ENCODE peak calls at places on chromosomes 1 and 21, in seven cellular contexts. L, U, J, Q, S, M and Y are unnamed samples.

GRCh38 chr1:223250632-223251015 is 107.6 kb upstream of the TLR5 start:
- DNase-seq in L (no peak), U (no peak), J (no peak), Q (no peak), S (no peak), M (no peak), Y (no peak)

GRCh38 chr1:58249729-58250586 is 296.6 kb downstream of the OMA1 start:
- DNase-seq in L (no peak), U (no peak), J (peak; percentile 66), Q (peak; percentile 76), S (peak; percentile 73), M (no peak), Y (peak; percentile 68)

GRCh38 chr1:8671313-8671917 is 146.0 kb downstream of the RERE start:
- DNase-seq in L (no peak), U (peak; percentile 48), J (peak; percentile 16), Q (peak; percentile 37), S (peak; percentile 62), M (peak; percentile 59), Y (peak; percentile 66)

GRCh38 chr21:27045281-27045985 is 78.5 kb upstream of the ADAMTS5 start:
- DNase-seq in L (no peak), U (no peak), J (no peak), Q (no peak), S (no peak), M (no peak), Y (no peak)

GRCh38 chr1:93567255-93567918 is 114.2 kb downstream of the BCAR3 start:
- DNase-seq in L (peak; percentile 78), U (no peak), J (no peak), Q (no peak), S (no peak), M (peak; percentile 88), Y (no peak)

GRCh38 chr1:12658531-12659453 is 14.9 kb downstream of the AADACL4 start:
- DNase-seq in L (no peak), U (peak; percentile 41), J (peak; percentile 82), Q (peak; percentile 93), S (peak; percentile 98), M (peak; percentile 75), Y (peak; percentile 92)

GRCh38 chr21:45504516-45505415 is 37.5 kb downstream of the SLC19A1 start:
- DNase-seq in L (no peak), U (no peak), J (peak; percentile 1), Q (no peak), S (no peak), M (no peak), Y (no peak)

GRCh38 chr1:243962541-243962940 is 88.5 kb upstream of the ZBTB18 start:
- DNase-seq in L (no peak), U (no peak), J (no peak), Q (no peak), S (no peak), M (no peak), Y (no peak)

GRCh38 chr21:33058468-33059318 is 11.2 kb upstream of the OLIG1 start:
- DNase-seq in L (no peak), U (no peak), J (no peak), Q (no peak), S (no peak), M (no peak), Y (no peak)

GRCh38 chr1:118253310-118253903 is 68.4 kb upstream of the SPAG17 start:
- DNase-seq in L (no peak), U (no peak), J (no peak), Q (no peak), S (no peak), M (no peak), Y (no peak)

GRCh38 chr1:44994306-44994898 is 8.0 kb upstream of the EIF2B3 start:
- DNase-seq in L (no peak), U (no peak), J (no peak), Q (no peak), S (no peak), M (no peak), Y (no peak)

GRCh38 chr1:242842094-242842493 is 317.6 kb upstream of the PLD5 start:
- DNase-seq in L (no peak), U (no peak), J (no peak), Q (peak; percentile 22), S (no peak), M (no peak), Y (no peak)

GRCh38 chr1:206716519-206717236 is 32.0 kb downstream of the MAPKAPK2 start:
- DNase-seq in L (no peak), U (no peak), J (no peak), Q (no peak), S (no peak), M (no peak), Y (no peak)

GRCh38 chr1:54857741-54858665 is 29.0 kb downstream of the DHCR24 start:
- DNase-seq in L (no peak), U (peak; percentile 56), J (no peak), Q (no peak), S (no peak), M (peak; percentile 85), Y (no peak)